ENCODE peak calls at places on chromosome 19, in five cellular contexts. J is NT2/D1, V is H1, H is HepG2, E is GM12878. T is an unnamed sample.

GRCh38 chr19:19531951-19532805 is 3.5 kb downstream of the YJEFN3 start:
- DNase-seq in V (peak), J (peak), E (no peak), H (peak), T (peak)

GRCh38 chr19:16608290-16608704 is 19.7 kb downstream of the MED26 start:
- DNase-seq in E (no peak), J (no peak), H (no peak), V (no peak), T (no peak)

GRCh38 chr19:50315773-50316448 is 13.3 kb downstream of the KCNC3 start:
- DNase-seq in H (no peak), J (no peak), E (no peak), V (peak), T (peak)

GRCh38 chr19:3304871-3305423 is 61.4 kb upstream of the NFIC start:
- DNase-seq in V (peak), J (peak), H (peak), E (peak), T (peak)

GRCh38 chr19:16156904-16157303 is 13.4 kb downstream of the HSH2D start:
- DNase-seq in J (no peak), E (no peak), V (no peak), H (no peak), T (no peak)

GRCh38 chr19:58558066-58558622 is at the start of gene UBE2M:
- DNase-seq in H (no peak), V (no peak), J (no peak), E (no peak), T (no peak)

GRCh38 chr19:55305491-55305890 is 19.6 kb downstream of the TMEM150B start:
- DNase-seq in H (no peak), E (no peak), V (peak), J (no peak), T (peak)

GRCh38 chr19:1718382-1719315 is 34.7 kb upstream of the ONECUT3 start:
- DNase-seq in H (no peak), V (peak), J (no peak), E (no peak), T (no peak)

GRCh38 chr19:18790566-18791314 is at the start of gene COMP:
- DNase-seq in J (no peak), H (no peak), V (peak), E (no peak), T (no peak)

GRCh38 chr19:17255150-17255621 is 9.4 kb downstream of the USHBP1 start:
- DNase-seq in V (no peak), H (peak), J (no peak), E (no peak), T (no peak)

GRCh38 chr19:28632357-28633076 is 580.4 kb downstream of the UQCRFS1 start:
- DNase-seq in H (no peak), E (no peak), J (no peak), V (no peak), T (no peak)

GRCh38 chr19:4678881-4679379 is 8.8 kb upstream of the MYDGF start:
- DNase-seq in V (peak), J (peak), E (no peak), H (no peak), T (peak)

GRCh38 chr19:44803442-44804428 is 5.2 kb upstream of the BCAM start:
- DNase-seq in E (no peak), H (no peak), J (no peak), V (no peak), T (no peak)

GRCh38 chr19:34994286-34994642 is 5.9 kb upstream of the GRAMD1A start:
- DNase-seq in H (no peak), E (no peak), J (no peak), V (no peak), T (no peak)

GRCh38 chr19:36081385-36081784 is 26.7 kb downstream of the WDR62 start:
- DNase-seq in H (no peak), V (no peak), J (no peak), E (no peak), T (no peak)

GRCh38 chr19:50300814-50301606 is 28.2 kb downstream of the KCNC3 start:
- DNase-seq in H (peak), E (no peak), V (no peak), J (no peak), T (no peak)

GRCh38 chr19:18629166-18630088 is 7.4 kb upstream of the KLHL26 start:
- DNase-seq in H (no peak), V (no peak), J (no peak), E (no peak), T (no peak)

GRCh38 chr19:51948979-51949378 is 21.7 kb downstream of the ZNF613 start:
- DNase-seq in E (no peak), H (no peak), V (no peak), J (peak), T (no peak)

GRCh38 chr19:1497578-1498235 is 6.7 kb downstream of the REEP6 start:
- DNase-seq in H (no peak), J (no peak), E (no peak), V (no peak), T (no peak)

GRCh38 chr19:45275370-45275971 is 24.4 kb downstream of the MARK4 start:
- DNase-seq in J (no peak), E (no peak), V (no peak), H (no peak), T (no peak)

GRCh38 chr19:10321417-10321797 is 5.6 kb upstream of the FDX2 start:
- DNase-seq in E (no peak), V (no peak), J (no peak), H (no peak), T (no peak)

GRCh38 chr19:8526345-8527062 is 12.5 kb upstream of the ZNF414 start:
- DNase-seq in J (peak), H (peak), V (peak), E (no peak), T (peak)

GRCh38 chr19:17370026-17370587 is 7.0 kb downstream of the PLVAP start:
- DNase-seq in V (no peak), E (peak), H (no peak), J (no peak), T (no peak)

GRCh38 chr19:40804783-40805242 is 5.8 kb downstream of the EGLN2 start:
- DNase-seq in E (no peak), J (no peak), V (no peak), H (no peak), T (no peak)

GRCh38 chr19:5434970-5435641 is 20.1 kb upstream of the ZNRF4 start:
- DNase-seq in V (no peak), H (peak), E (no peak), J (no peak), T (no peak)

GRCh38 chr19:29405728-29405995 is 120.1 kb upstream of the VSTM2B start:
- DNase-seq in E (no peak), V (no peak), H (no peak), J (no peak), T (no peak)

GRCh38 chr19:31349160-31349881 is at the start of gene TSHZ3:
- DNase-seq in J (no peak), V (peak), E (no peak), H (no peak), T (peak)

GRCh38 chr19:40025938-40026596 is 29.2 kb downstream of the ZNF546 start:
- DNase-seq in E (no peak), J (no peak), V (no peak), H (no peak), T (no peak)

GRCh38 chr19:49389406-49389805 is 1.4 kb downstream of the KASH5 start:
- DNase-seq in J (no peak), V (no peak), H (no peak), E (no peak), T (no peak)

GRCh38 chr19:49010453-49010852 is 6.4 kb downstream of the LHB start:
- DNase-seq in H (no peak), J (no peak), V (no peak), E (no peak), T (no peak)

GRCh38 chr19:41351339-41352245 is 2.1 kb downstream of the TGFB1 start:
- DNase-seq in H (no peak), E (no peak), J (no peak), V (peak), T (peak)

GRCh38 chr19:41363753-41364545 is at the start of gene B9D2:
- DNase-seq in V (peak), J (peak), H (peak), E (peak), T (peak)

GRCh38 chr19:17869114-17869608 is 2.6 kb upstream of the SLC5A5 start:
- DNase-seq in H (no peak), V (peak), J (peak), E (no peak), T (no peak)

GRCh38 chr19:5563008-5563431 is 4.7 kb downstream of the TINCR start:
- DNase-seq in V (peak), H (no peak), E (no peak), J (no peak), T (no peak)

GRCh38 chr19:46374526-46375475 is 27.9 kb downstream of the PPP5C start:
- DNase-seq in E (no peak), J (no peak), H (no peak), V (no peak), T (no peak)
- TF ChIP-seq SUZ12 in E (no peak), J (no peak), H (no peak), V (no peak), T (no peak)

GRCh38 chr19:46604781-46605355 is 3.7 kb downstream of the CALM3 start:
- DNase-seq in E (no peak), J (no peak), V (no peak), H (no peak), T (no peak)
- TF ChIP-seq SUZ12 in E (no peak), J (no peak), V (no peak), H (no peak), T (no peak)

GRCh38 chr19:24054044-24054935 is 32.7 kb upstream of the ZNF254 start:
- DNase-seq in E (no peak), V (no peak), H (peak), J (no peak), T (no peak)
- TF ChIP-seq SUZ12 in E (no peak), V (no peak), H (no peak), J (no peak), T (no peak)

DNA sequence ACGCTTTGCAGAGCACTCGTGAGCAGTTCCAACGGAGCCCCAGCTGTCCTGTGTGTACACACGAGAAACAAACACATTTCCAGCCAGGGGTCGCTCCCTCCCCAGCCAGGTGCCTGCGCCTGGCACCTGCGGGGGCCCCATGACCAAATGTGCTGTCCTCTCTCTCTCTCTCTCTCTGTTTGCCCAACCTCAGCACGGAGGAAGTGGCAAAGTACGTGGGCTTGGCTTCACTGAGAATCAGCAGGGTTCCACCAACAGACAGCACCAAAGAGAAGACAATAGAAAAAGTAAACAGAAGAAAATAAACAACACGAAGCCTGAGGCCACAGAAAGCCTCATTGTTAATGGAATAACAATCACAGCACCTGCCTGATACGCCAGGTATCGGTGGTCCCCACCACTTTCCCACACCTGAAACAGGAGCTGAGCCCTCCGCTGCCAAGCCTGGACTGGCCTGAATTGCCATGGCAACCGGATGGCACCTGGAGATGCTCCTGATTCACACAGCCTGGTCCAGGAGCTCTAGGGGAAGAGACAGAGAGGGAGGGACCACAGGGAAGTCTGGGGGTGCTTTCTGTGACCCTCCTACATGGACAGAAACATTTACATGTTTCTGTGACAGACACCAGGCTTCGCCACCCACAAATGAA is 103.9 kb upstream of the CACNA1A start:
- DNase-seq in H (no peak), J (no peak), V (no peak), E (no peak), T (no peak)
- TF ChIP-seq SUZ12 in H (no peak), J (no peak), V (no peak), E (no peak), T (no peak)

GRCh38 chr19:33610588-33610987 is 11.2 kb upstream of the CHST8 start:
- DNase-seq in H (no peak), E (no peak), J (no peak), V (no peak), T (no peak)
- TF ChIP-seq SUZ12 in H (no peak), E (no peak), J (no peak), V (no peak), T (no peak)

DNA sequence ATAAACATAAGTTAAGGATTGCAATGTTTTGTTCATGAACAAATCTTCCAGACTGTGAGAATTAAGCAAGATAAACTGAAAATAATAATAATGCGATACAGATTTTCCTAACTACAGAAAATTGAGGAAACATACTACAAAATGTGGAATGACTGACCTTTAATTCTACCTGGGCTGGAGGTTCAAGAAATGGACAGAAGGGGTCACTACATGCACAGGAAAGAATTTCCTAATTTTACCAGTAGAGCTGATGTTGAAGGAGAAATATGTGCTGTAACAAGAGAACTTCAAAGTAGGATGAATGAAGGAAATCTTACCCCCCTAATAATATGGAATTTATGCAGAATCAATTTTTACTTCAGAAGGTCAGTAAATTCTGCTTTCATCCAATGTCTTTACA is 62.3 kb downstream of the ZNF627 start:
- DNase-seq in H (peak), J (no peak), V (no peak), E (no peak), T (no peak)
- TF ChIP-seq SUZ12 in H (no peak), J (no peak), V (no peak), E (no peak), T (no peak)

GRCh38 chr19:14048439-14049153 is 13.3 kb downstream of the PALM3 start:
- DNase-seq in E (no peak), J (peak), V (peak), H (peak), T (peak)
- TF ChIP-seq SUZ12 in E (no peak), J (no peak), V (no peak), H (no peak), T (no peak)

GRCh38 chr19:37452500-37453245 is 14.6 kb downstream of the ZNF569 start:
- DNase-seq in J (no peak), E (no peak), H (no peak), V (no peak), T (no peak)
- TF ChIP-seq SUZ12 in J (no peak), E (no peak), H (no peak), V (no peak), T (no peak)